ENCODE peak calls at places on chromosome 18, in four cellular contexts. One of them, this sample, is unnamed.

GRCh38 chr18:72623444-72623843 is 79.3 kb upstream of the CBLN2 start:
- DNase-seq in AG08395: no peak
- DNase-seq in activated naive CD4-positive, alpha-beta T cell: no peak
- DNase-seq in fibroblast of the conjunctiva: no peak
- DNase-seq in this sample: no peak

GRCh38 chr18:56785006-56785405 is 133.8 kb downstream of the WDR7 start:
- DNase-seq in fibroblast of the conjunctiva: no peak
- DNase-seq in activated naive CD4-positive, alpha-beta T cell: no peak
- DNase-seq in AG08395: no peak
- DNase-seq in this sample: no peak

GRCh38 chr18:79544386-79544963 is 135.1 kb upstream of the CTDP1 start:
- DNase-seq in AG08395: no peak
- DNase-seq in fibroblast of the conjunctiva: no peak
- DNase-seq in activated naive CD4-positive, alpha-beta T cell: no peak
- DNase-seq in this sample: no peak

GRCh38 chr18:43935051-43935412 is 657.7 kb upstream of the SYT4 start:
- DNase-seq in AG08395: no peak
- DNase-seq in activated naive CD4-positive, alpha-beta T cell: no peak
- DNase-seq in fibroblast of the conjunctiva: peak; percentile 88
- DNase-seq in this sample: no peak

GRCh38 chr18:70329076-70329475 is 40.2 kb downstream of the SOCS6 start:
- DNase-seq in activated naive CD4-positive, alpha-beta T cell: no peak
- DNase-seq in fibroblast of the conjunctiva: no peak
- DNase-seq in AG08395: no peak
- DNase-seq in this sample: no peak

GRCh38 chr18:31100598-31101147 is 1.5 kb downstream of the DSC2 start:
- DNase-seq in activated naive CD4-positive, alpha-beta T cell: no peak
- DNase-seq in AG08395: no peak
- DNase-seq in fibroblast of the conjunctiva: no peak
- DNase-seq in this sample: no peak

GRCh38 chr18:60596928-60597327 is 224.4 kb upstream of the MC4R start:
- DNase-seq in activated naive CD4-positive, alpha-beta T cell: no peak
- DNase-seq in fibroblast of the conjunctiva: no peak
- DNase-seq in AG08395: no peak
- DNase-seq in this sample: no peak

GRCh38 chr18:3597159-3597977 is 147.4 kb downstream of the TGIF1 start:
- DNase-seq in AG08395: no peak
- DNase-seq in activated naive CD4-positive, alpha-beta T cell: no peak
- DNase-seq in fibroblast of the conjunctiva: no peak
- DNase-seq in this sample: no peak

GRCh38 chr18:67731853-67732252 is 215.3 kb upstream of the DSEL start:
- DNase-seq in activated naive CD4-positive, alpha-beta T cell: no peak
- DNase-seq in fibroblast of the conjunctiva: no peak
- DNase-seq in AG08395: no peak
- DNase-seq in this sample: no peak

GRCh38 chr18:65527879-65528633 is 222.8 kb upstream of the CDH7 start:
- DNase-seq in fibroblast of the conjunctiva: no peak
- DNase-seq in activated naive CD4-positive, alpha-beta T cell: no peak
- DNase-seq in AG08395: peak; percentile 1
- DNase-seq in this sample: no peak

GRCh38 chr18:76573325-76574025 is 78.4 kb upstream of the ZNF516 start:
- DNase-seq in AG08395: peak; percentile 76
- DNase-seq in activated naive CD4-positive, alpha-beta T cell: no peak
- DNase-seq in fibroblast of the conjunctiva: no peak
- DNase-seq in this sample: no peak

GRCh38 chr18:63878343-63878742 is 9.2 kb upstream of the SERPINB2 start:
- DNase-seq in fibroblast of the conjunctiva: peak; percentile 68
- DNase-seq in activated naive CD4-positive, alpha-beta T cell: no peak
- DNase-seq in AG08395: peak; percentile 41
- DNase-seq in this sample: no peak

GRCh38 chr18:3248670-3249359 is 1.2 kb downstream of the MYL12A start:
- DNase-seq in AG08395: no peak
- DNase-seq in activated naive CD4-positive, alpha-beta T cell: no peak
- DNase-seq in fibroblast of the conjunctiva: no peak
- DNase-seq in this sample: peak; percentile 58

GRCh38 chr18:12776821-12777471 is 74.1 kb downstream of the PSMG2 start:
- DNase-seq in activated naive CD4-positive, alpha-beta T cell: no peak
- DNase-seq in AG08395: no peak
- DNase-seq in fibroblast of the conjunctiva: no peak
- DNase-seq in this sample: no peak

GRCh38 chr18:62384610-62385097 is 59.5 kb downstream of the TNFRSF11A start:
- DNase-seq in AG08395: no peak
- DNase-seq in fibroblast of the conjunctiva: no peak
- DNase-seq in activated naive CD4-positive, alpha-beta T cell: no peak
- DNase-seq in this sample: no peak